ENCODE peak calls at places on chromosome 13, in six cellular contexts. G, Q, A, S, W and Y are unnamed samples.

GRCh38 chr13:110017379-110017778 is 231.0 kb upstream of the IRS2 start:
- DNase-seq in G (peak; percentile 60), Q (no peak), A (no peak), S (no peak), W (no peak), Y (no peak)

GRCh38 chr13:36089130-36089529 is 42.1 kb downstream of the DCLK1 start:
- DNase-seq in G (no peak), Q (no peak), A (no peak), S (no peak), W (no peak), Y (no peak)

GRCh38 chr13:80668452-80668851 is 327.5 kb upstream of the SPRY2 start:
- DNase-seq in G (no peak), Q (no peak), A (no peak), S (no peak), W (no peak), Y (no peak)

GRCh38 chr13:73225983-73226382 is 167.2 kb downstream of the KLF5 start:
- DNase-seq in G (no peak), Q (no peak), A (no peak), S (no peak), W (no peak), Y (no peak)

GRCh38 chr13:109729031-109729870 is 57.1 kb downstream of the IRS2 start:
- DNase-seq in G (no peak), Q (no peak), A (no peak), S (no peak), W (no peak), Y (no peak)

GRCh38 chr13:20174656-20175405 is 14.0 kb upstream of the GJA3 start:
- DNase-seq in G (peak; percentile 54), Q (peak; percentile 96), A (peak; percentile 86), S (no peak), W (peak; percentile 48), Y (no peak)

GRCh38 chr13:49098198-49098597 is 121.9 kb upstream of the MLNR start:
- DNase-seq in G (no peak), Q (no peak), A (no peak), S (no peak), W (no peak), Y (no peak)

GRCh38 chr13:73703606-73704005 is 430.6 kb downstream of the KLF12 start:
- DNase-seq in G (no peak), Q (no peak), A (no peak), S (no peak), W (no peak), Y (no peak)

GRCh38 chr13:32476021-32476731 is 48.2 kb upstream of the N4BP2L1 start:
- DNase-seq in G (no peak), Q (no peak), A (no peak), S (no peak), W (no peak), Y (no peak)

GRCh38 chr13:42392706-42393572 is 121.0 kb downstream of the AKAP11 start:
- DNase-seq in G (no peak), Q (no peak), A (no peak), S (no peak), W (no peak), Y (no peak)

GRCh38 chr13:50901701-50902100 is 7.9 kb upstream of the RNASEH2B start:
- DNase-seq in G (no peak), Q (no peak), A (no peak), S (no peak), W (no peak), Y (no peak)

GRCh38 chr13:39856714-39857113 is 201.3 kb downstream of the COG6 start:
- DNase-seq in G (no peak), Q (no peak), A (no peak), S (no peak), W (no peak), Y (no peak)

GRCh38 chr13:45218689-45219088 is 17.8 kb upstream of the KCTD4 start:
- DNase-seq in G (no peak), Q (no peak), A (no peak), S (no peak), W (no peak), Y (no peak)

GRCh38 chr13:99261040-99261439 is 2.9 kb upstream of the GPR18 start:
- DNase-seq in G (no peak), Q (no peak), A (no peak), S (no peak), W (peak; percentile 39), Y (peak; percentile 54)

GRCh38 chr13:113552786-113553540 is 31.6 kb upstream of the TFDP1 start:
- DNase-seq in G (peak; percentile 21), Q (peak; percentile 68), A (no peak), S (no peak), W (no peak), Y (no peak)

GRCh38 chr13:101838305-101838835 is 385.9 kb downstream of the ITGBL1 start:
- DNase-seq in G (no peak), Q (no peak), A (no peak), S (no peak), W (no peak), Y (no peak)

GRCh38 chr13:102580552-102581169 is 16.1 kb upstream of the TPP2 start:
- DNase-seq in G (no peak), Q (no peak), A (no peak), S (peak; percentile 23), W (peak; percentile 45), Y (no peak)

GRCh38 chr13:26965976-26966375 is 205.4 kb upstream of the GPR12 start:
- DNase-seq in G (no peak), Q (no peak), A (no peak), S (no peak), W (peak; percentile 74), Y (peak; percentile 55)

GRCh38 chr13:31982124-31982523 is 49.5 kb upstream of the FRY start:
- DNase-seq in G (no peak), Q (no peak), A (no peak), S (no peak), W (no peak), Y (no peak)

DNA sequence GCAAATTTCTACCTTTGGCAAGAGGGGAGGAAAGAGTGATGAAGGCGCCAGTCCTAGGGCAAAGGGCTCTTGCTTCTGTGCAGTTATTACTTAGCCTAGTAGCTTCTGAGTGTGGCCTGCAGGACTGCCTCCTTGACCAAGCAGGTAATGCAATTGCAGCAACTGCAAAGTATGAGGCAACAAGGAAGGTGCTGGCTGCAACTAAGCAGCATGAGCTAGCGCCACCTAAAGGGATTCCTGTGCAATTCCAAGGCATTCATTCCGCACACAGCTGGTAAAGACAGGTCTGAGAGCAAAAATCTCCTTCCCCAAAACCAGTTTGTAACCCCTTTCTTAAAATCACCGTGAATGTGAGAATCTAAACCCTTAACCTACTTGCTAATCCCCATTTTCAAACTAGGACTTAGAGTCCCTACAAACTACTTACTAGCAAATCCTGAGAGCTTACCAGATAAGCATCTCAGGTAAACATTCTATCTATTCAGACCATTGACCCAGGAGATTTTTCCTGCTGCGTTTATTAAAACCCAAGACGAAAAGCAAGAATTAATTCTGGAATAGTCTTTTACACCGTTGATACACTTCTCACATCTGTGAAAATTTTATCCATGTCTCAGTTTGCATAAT is 62.9 kb downstream of the DCT start:
- DNase-seq in G (peak; percentile 84), Q (no peak), A (no peak), S (peak; percentile 34), W (peak; percentile 46), Y (peak; percentile 37)
- TF ChIP-seq CTCF in G (peak; percentile 93), Q (no peak), A (no peak), S (peak; percentile 70), W (peak; percentile 91), Y (peak; percentile 68)

GRCh38 chr13:98035373-98035772 is 81.9 kb downstream of the IPO5 start:
- DNase-seq in G (no peak), Q (no peak), A (no peak), S (no peak), W (no peak), Y (no peak)

GRCh38 chr13:98039261-98039660 is 85.8 kb downstream of the IPO5 start:
- DNase-seq in G (no peak), Q (peak; percentile 81), A (no peak), S (no peak), W (no peak), Y (no peak)

GRCh38 chr13:98032168-98032567 is 78.7 kb downstream of the IPO5 start:
- DNase-seq in G (no peak), Q (no peak), A (no peak), S (no peak), W (no peak), Y (no peak)

GRCh38 chr13:98033277-98034247 is 80.1 kb downstream of the IPO5 start:
- DNase-seq in G (no peak), Q (peak; percentile 25), A (no peak), S (peak; percentile 36), W (peak; percentile 58), Y (no peak)
- TF ChIP-seq CTCF in G (peak; percentile 67), Q (no peak), A (peak; percentile 39), S (peak; percentile 23), W (peak; percentile 59), Y (no peak)

DNA sequence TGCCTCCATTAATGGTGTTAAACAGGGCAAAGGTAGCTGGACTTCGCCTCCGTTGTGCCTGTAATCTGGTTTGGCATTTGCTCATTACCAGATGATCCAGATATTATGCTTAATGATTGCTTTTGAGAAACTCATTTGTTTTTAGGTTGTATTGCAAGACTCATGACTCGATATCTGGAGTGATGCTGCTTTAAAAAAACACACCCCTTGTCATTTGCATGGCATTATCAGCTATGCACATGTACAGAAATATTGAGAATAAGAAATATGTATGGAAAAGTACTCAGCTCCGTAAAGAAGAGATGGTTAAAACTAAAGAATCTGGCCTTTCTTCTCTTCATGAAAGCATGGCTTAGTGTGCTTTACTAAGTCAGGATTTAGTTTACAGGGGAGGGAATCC is 95.0 kb downstream of the ARHGEF7 start:
- DNase-seq in G (no peak), Q (no peak), A (no peak), S (no peak), W (no peak), Y (no peak)
- TF ChIP-seq CTCF in G (no peak), Q (no peak), A (no peak), S (no peak), W (no peak), Y (no peak)

GRCh38 chr13:81990652-81991051 is 1649.7 kb upstream of the SPRY2 start:
- DNase-seq in G (peak; percentile 60), Q (no peak), A (no peak), S (peak; percentile 3), W (no peak), Y (no peak)
- TF ChIP-seq CTCF in G (peak; percentile 46), Q (no peak), A (no peak), S (no peak), W (no peak), Y (no peak)

GRCh38 chr13:67752741-67753140 is 522.6 kb upstream of the PCDH9 start:
- DNase-seq in G (no peak), Q (no peak), A (no peak), S (no peak), W (no peak), Y (no peak)
- TF ChIP-seq CTCF in G (no peak), Q (no peak), A (no peak), S (no peak), W (no peak), Y (no peak)

GRCh38 chr13:86174632-86175031 is 375.4 kb upstream of the SLITRK6 start:
- DNase-seq in G (no peak), Q (no peak), A (no peak), S (no peak), W (no peak), Y (no peak)
- TF ChIP-seq CTCF in G (peak; percentile 34), Q (no peak), A (no peak), S (no peak), W (peak; percentile 28), Y (no peak)

DNA sequence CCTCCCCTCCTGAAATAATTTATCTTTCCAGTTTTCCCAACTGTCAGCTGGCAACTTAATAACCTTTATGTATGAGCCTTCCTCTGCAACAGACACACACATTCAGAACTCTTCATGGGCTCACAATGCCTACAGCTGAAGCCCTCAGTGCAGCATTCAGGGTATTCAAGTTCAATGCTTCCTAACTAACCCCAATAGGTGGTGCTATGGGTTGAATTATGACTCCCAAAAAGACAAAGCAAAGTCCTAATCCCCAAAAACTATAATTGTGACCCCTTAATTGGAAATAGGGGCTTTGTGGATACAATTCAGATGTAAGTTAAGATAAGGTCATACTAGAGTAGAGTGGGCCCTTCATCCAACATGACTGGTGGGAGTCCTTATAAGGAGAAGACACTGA is 202.2 kb downstream of the SUCLA2 start:
- DNase-seq in G (no peak), Q (no peak), A (no peak), S (no peak), W (no peak), Y (no peak)
- TF ChIP-seq CTCF in G (peak; percentile 50), Q (no peak), A (no peak), S (no peak), W (peak; percentile 24), Y (no peak)